ENCODE peak calls at places on chromosome 17, in ten cellular contexts. M is hippocampal formation; Y is lung; U is GM03348; R is naive thymus-derived CD8-positive, alpha-beta T cell; Q is foreskin melanocyte; H is iPS DF 19.7; X is tibial artery; F is NCI-H1417; I is AG10803. V is an unnamed sample.

GRCh38 chr17:55814377-55814776 is 63.5 kb downstream of the PCTP start:
- DNase-seq in M (no peak), Y (no peak), U (no peak), R (no peak), Q (no peak), H (no peak), X (no peak), F (no peak), I (no peak), V (no peak)

GRCh38 chr17:29840884-29841283 is 89.1 kb downstream of the SSH2 start:
- DNase-seq in M (no peak), Y (no peak), U (peak; percentile 48), R (no peak), Q (peak; percentile 32), H (no peak), X (no peak), F (no peak), I (no peak), V (no peak)

GRCh38 chr17:64599187-64599676 is 62.9 kb downstream of the SMURF2 start:
- DNase-seq in M (no peak), Y (peak; percentile 33), U (no peak), R (peak; percentile 53), Q (no peak), H (no peak), X (no peak), F (no peak), I (no peak), V (peak; percentile 28)

GRCh38 chr17:55285340-55286301 is 20.9 kb downstream of the HLF start:
- DNase-seq in M (peak; percentile 72), Y (peak; percentile 91), U (no peak), R (no peak), Q (no peak), H (no peak), X (peak; percentile 98), F (no peak), I (peak; percentile 56), V (no peak)

GRCh38 chr17:61490540-61490975 is 38.3 kb downstream of the TBX4 start:
- DNase-seq in M (no peak), Y (no peak), U (peak; percentile 79), R (no peak), Q (no peak), H (no peak), X (no peak), F (no peak), I (peak; percentile 78), V (no peak)

GRCh38 chr17:53462393-53462811 is 360.3 kb upstream of the KIF2B start:
- DNase-seq in M (no peak), Y (no peak), U (no peak), R (no peak), Q (no peak), H (no peak), X (no peak), F (no peak), I (no peak), V (no peak)

GRCh38 chr17:27974531-27975145 is 67.8 kb upstream of the NLK start:
- DNase-seq in M (no peak), Y (no peak), U (no peak), R (no peak), Q (no peak), H (no peak), X (no peak), F (no peak), I (no peak), V (no peak)

GRCh38 chr17:60390223-60390622 is 1.7 kb downstream of the USP32 start:
- DNase-seq in M (no peak), Y (peak; percentile 38), U (peak; percentile 82), R (no peak), Q (peak; percentile 65), H (no peak), X (no peak), F (no peak), I (peak; percentile 91), V (no peak)

GRCh38 chr17:30332057-30332542 is 1.8 kb downstream of the TMIGD1 start:
- DNase-seq in M (no peak), Y (no peak), U (peak; percentile 10), R (peak; percentile 79), Q (peak; percentile 59), H (no peak), X (no peak), F (no peak), I (peak; percentile 17), V (peak; percentile 44)

GRCh38 chr17:77011173-77012011 is 129.4 kb upstream of the SEC14L1 start:
- DNase-seq in M (no peak), Y (no peak), U (peak; percentile 54), R (peak; percentile 56), Q (no peak), H (no peak), X (no peak), F (peak; percentile 9), I (peak; percentile 29), V (peak; percentile 50)

GRCh38 chr17:1414634-1415033 is 14.6 kb upstream of the YWHAE start:
- DNase-seq in M (no peak), Y (no peak), U (no peak), R (no peak), Q (no peak), H (no peak), X (no peak), F (no peak), I (no peak), V (no peak)

GRCh38 chr17:60335289-60335688 is 56.6 kb downstream of the USP32 start:
- DNase-seq in M (no peak), Y (no peak), U (no peak), R (no peak), Q (no peak), H (no peak), X (no peak), F (no peak), I (no peak), V (no peak)

GRCh38 chr17:37676115-37676925 is 33.1 kb upstream of the DDX52 start:
- DNase-seq in M (no peak), Y (no peak), U (no peak), R (no peak), Q (no peak), H (no peak), X (no peak), F (no peak), I (peak; percentile 37), V (no peak)

GRCh38 chr17:75645889-75646625 is 12.8 kb downstream of the SMIM5 start:
- DNase-seq in M (peak; percentile 92), Y (peak; percentile 84), U (no peak), R (no peak), Q (no peak), H (no peak), X (peak; percentile 44), F (peak; percentile 34), I (no peak), V (no peak)

GRCh38 chr17:82005701-82006348 is 16.9 kb downstream of the CENPX start:
- DNase-seq in M (no peak), Y (no peak), U (no peak), R (no peak), Q (no peak), H (no peak), X (no peak), F (no peak), I (no peak), V (no peak)

GRCh38 chr17:68201425-68201785 is 46.4 kb upstream of the AMZ2 start:
- DNase-seq in M (no peak), Y (no peak), U (no peak), R (no peak), Q (no peak), H (no peak), X (no peak), F (no peak), I (no peak), V (no peak)

GRCh38 chr17:81429353-81429774 is 34.1 kb downstream of the BAHCC1 start:
- DNase-seq in M (peak; percentile 68), Y (peak; percentile 78), U (peak; percentile 92), R (no peak), Q (no peak), H (no peak), X (peak; percentile 67), F (peak; percentile 76), I (peak; percentile 72), V (no peak)

GRCh38 chr17:65123757-65124675 is 13.2 kb upstream of the RGS9 start:
- DNase-seq in M (no peak), Y (no peak), U (no peak), R (no peak), Q (no peak), H (no peak), X (no peak), F (no peak), I (peak; percentile 65), V (no peak)

GRCh38 chr17:379531-380200 is 27.1 kb upstream of the RPH3AL start:
- DNase-seq in M (no peak), Y (no peak), U (no peak), R (no peak), Q (no peak), H (no peak), X (no peak), F (no peak), I (no peak), V (no peak)

GRCh38 chr17:80001376-80001775 is 34.3 kb downstream of the TBC1D16 start:
- DNase-seq in M (no peak), Y (no peak), U (no peak), R (no peak), Q (no peak), H (no peak), X (no peak), F (no peak), I (no peak), V (no peak)

GRCh38 chr17:42842286-42842685 is 2.1 kb upstream of the AOC2 start:
- DNase-seq in M (no peak), Y (no peak), U (no peak), R (no peak), Q (no peak), H (no peak), X (no peak), F (no peak), I (no peak), V (no peak)

GRCh38 chr17:6415616-6416015 is 19.3 kb downstream of the AIPL1 start:
- DNase-seq in M (no peak), Y (no peak), U (no peak), R (no peak), Q (no peak), H (no peak), X (no peak), F (no peak), I (no peak), V (no peak)

GRCh38 chr17:59154335-59154720 is 658 bp downstream of the SKA2 start:
- DNase-seq in M (peak; percentile 48), Y (peak; percentile 44), U (peak; percentile 48), R (peak; percentile 30), Q (no peak), H (no peak), X (peak; percentile 40), F (no peak), I (peak; percentile 32), V (peak; percentile 21)

GRCh38 chr17:63275318-63275967 is 170.7 kb downstream of the CYB561 start:
- DNase-seq in M (peak; percentile 5), Y (no peak), U (peak; percentile 79), R (no peak), Q (peak; percentile 99), H (no peak), X (no peak), F (no peak), I (peak; percentile 93), V (no peak)

GRCh38 chr17:38693700-38694329 is 11.3 kb upstream of the MLLT6 start:
- DNase-seq in M (peak; percentile 43), Y (peak; percentile 67), U (peak; percentile 76), R (no peak), Q (no peak), H (no peak), X (peak; percentile 88), F (no peak), I (peak; percentile 80), V (no peak)

GRCh38 chr17:19397556-19398041 is 10.6 kb upstream of the MFAP4 start:
- DNase-seq in M (no peak), Y (no peak), U (no peak), R (no peak), Q (no peak), H (peak; percentile 74), X (no peak), F (no peak), I (no peak), V (no peak)